ENCODE peak calls at places on chromosomes 13 and 19, in four cellular contexts. R is small intestine; L is Jurkat, Clone E6-1; I is IMR-90. X is an unnamed sample.

GRCh38 chr19:32168606-32169005 is 176.8 kb upstream of the ZNF507 start:
- DNase-seq in R (no peak), L (no peak), I (no peak), X (no peak)

GRCh38 chr13:54029226-54029625 is 1000.6 kb downstream of the OLFM4 start:
- DNase-seq in R (no peak), L (no peak), I (no peak), X (peak)

GRCh38 chr13:34943675-34944634 is 1.9 kb downstream of the NBEA start:
- DNase-seq in R (no peak), L (peak), I (no peak), X (no peak)

GRCh38 chr13:77325371-77325941 is 1.4 kb downstream of the MYCBP2 start:
- DNase-seq in R (peak), L (no peak), I (no peak), X (no peak)

GRCh38 chr19:31139871-31140505 is 209.2 kb downstream of the TSHZ3 start:
- DNase-seq in R (no peak), L (no peak), I (peak), X (peak)

GRCh38 chr19:10670187-10670586 is 16.0 kb downstream of the ILF3 start:
- DNase-seq in R (no peak), L (no peak), I (no peak), X (no peak)

GRCh38 chr13:40975441-40975840 is 43.7 kb downstream of the ELF1 start:
- DNase-seq in R (no peak), L (no peak), I (no peak), X (no peak)

GRCh38 chr19:55058781-55059610 is 4.0 kb downstream of the RDH13 start:
- DNase-seq in R (no peak), L (peak), I (no peak), X (no peak)

GRCh38 chr19:32404939-32405430 is 585 bp upstream of the DPY19L3 start:
- DNase-seq in R (peak), L (no peak), I (peak), X (peak)

GRCh38 chr13:110925023-110925608 is 10.2 kb upstream of the ANKRD10 start:
- DNase-seq in R (no peak), L (peak), I (no peak), X (no peak)

GRCh38 chr13:111883571-111884343 is 183.2 kb upstream of the SOX1 start:
- DNase-seq in R (no peak), L (no peak), I (no peak), X (no peak)

GRCh38 chr13:77860621-77861020 is 58.0 kb downstream of the EDNRB start:
- DNase-seq in R (no peak), L (peak), I (peak), X (no peak)

GRCh38 chr19:10861118-10861651 is 10.2 kb upstream of the CARM1 start:
- DNase-seq in R (peak), L (peak), I (no peak), X (peak)

GRCh38 chr19:35468637-35469036 is 20.6 kb downstream of the FFAR2 start:
- DNase-seq in R (peak), L (peak), I (no peak), X (peak)

GRCh38 chr13:113178896-113179167 is 20.4 kb downstream of the PROZ start:
- DNase-seq in R (no peak), L (no peak), I (no peak), X (no peak)

GRCh38 chr13:61136101-61136500 is 279.5 kb downstream of the PCDH20 start:
- DNase-seq in R (no peak), L (no peak), I (no peak), X (no peak)

GRCh38 chr13:58953638-58954037 is 1210.1 kb downstream of the DIAPH3 start:
- DNase-seq in R (no peak), L (peak), I (no peak), X (no peak)

GRCh38 chr19:35773020-35773809 is 2.1 kb upstream of the ARHGAP33 start:
- DNase-seq in R (no peak), L (no peak), I (peak), X (no peak)

GRCh38 chr19:4913996-4914735 is 4.9 kb downstream of the UHRF1 start:
- DNase-seq in R (peak), L (no peak), I (peak), X (no peak)

GRCh38 chr19:4911786-4912672 is 2.7 kb downstream of the UHRF1 start:
- DNase-seq in R (peak), L (peak), I (peak), X (peak)

GRCh38 chr19:4911314-4911713 is 2.0 kb downstream of the UHRF1 start:
- DNase-seq in R (no peak), L (no peak), I (peak), X (no peak)

GRCh38 chr19:4914736-4915501 is 5.6 kb downstream of the UHRF1 start:
- DNase-seq in R (peak), L (no peak), I (peak), X (peak)

DNA sequence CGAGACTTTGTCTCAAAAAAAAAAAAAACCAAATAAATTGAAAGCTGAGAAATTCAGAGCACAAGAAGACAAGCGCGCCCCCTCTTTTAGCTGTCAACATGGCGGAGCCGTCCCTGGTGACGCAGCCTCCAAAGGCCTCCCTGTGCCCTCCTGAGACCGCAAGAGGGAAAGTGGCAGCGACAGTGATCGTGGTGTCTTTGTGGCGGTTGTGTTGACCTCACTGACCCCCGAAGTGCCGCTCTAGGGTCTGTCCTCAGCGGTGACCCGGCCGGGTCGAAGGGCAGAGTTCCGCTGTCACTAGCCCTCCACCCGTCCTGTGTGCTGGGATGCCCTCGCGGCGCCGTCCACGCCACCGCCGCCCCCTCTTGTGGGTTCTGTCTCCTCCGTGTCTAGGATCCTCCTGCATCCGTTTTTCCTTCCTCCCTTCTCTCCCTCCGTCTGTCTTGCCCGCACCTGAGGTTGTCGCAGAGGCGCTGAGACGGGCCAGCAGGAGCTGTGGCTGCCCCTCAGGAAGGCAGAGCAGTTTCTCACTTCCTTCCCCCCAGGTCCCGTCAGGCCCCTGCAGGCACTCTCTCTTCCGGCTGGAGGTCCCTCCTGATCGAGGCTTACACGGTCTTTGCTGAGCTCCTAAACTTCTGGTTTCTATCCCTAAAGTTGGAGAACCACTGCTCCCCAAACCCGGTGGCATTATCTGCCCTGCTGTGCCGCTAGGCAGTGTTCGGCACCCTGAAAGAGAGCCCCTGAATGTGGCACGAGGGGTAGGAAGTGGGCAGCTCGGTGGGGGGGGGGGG is 7.2 kb downstream of the UHRF1 start:
- DNase-seq in R (no peak), L (no peak), I (no peak), X (no peak)
- H3K4me3 ChIP-seq in R (peak), L (peak), I (no peak), X (no peak)

GRCh38 chr19:38663156-38663651 is 15.8 kb downstream of the ACTN4 start:
- DNase-seq in R (no peak), L (no peak), I (no peak), X (no peak)

GRCh38 chr19:38665219-38665931 is 17.9 kb downstream of the ACTN4 start:
- DNase-seq in R (no peak), L (no peak), I (no peak), X (no peak)

GRCh38 chr19:38664503-38665211 is 17.2 kb downstream of the ACTN4 start:
- DNase-seq in R (no peak), L (no peak), I (no peak), X (no peak)

GRCh38 chr19:38662508-38663155 is 15.2 kb downstream of the ACTN4 start:
- DNase-seq in R (no peak), L (no peak), I (no peak), X (no peak)

DNA sequence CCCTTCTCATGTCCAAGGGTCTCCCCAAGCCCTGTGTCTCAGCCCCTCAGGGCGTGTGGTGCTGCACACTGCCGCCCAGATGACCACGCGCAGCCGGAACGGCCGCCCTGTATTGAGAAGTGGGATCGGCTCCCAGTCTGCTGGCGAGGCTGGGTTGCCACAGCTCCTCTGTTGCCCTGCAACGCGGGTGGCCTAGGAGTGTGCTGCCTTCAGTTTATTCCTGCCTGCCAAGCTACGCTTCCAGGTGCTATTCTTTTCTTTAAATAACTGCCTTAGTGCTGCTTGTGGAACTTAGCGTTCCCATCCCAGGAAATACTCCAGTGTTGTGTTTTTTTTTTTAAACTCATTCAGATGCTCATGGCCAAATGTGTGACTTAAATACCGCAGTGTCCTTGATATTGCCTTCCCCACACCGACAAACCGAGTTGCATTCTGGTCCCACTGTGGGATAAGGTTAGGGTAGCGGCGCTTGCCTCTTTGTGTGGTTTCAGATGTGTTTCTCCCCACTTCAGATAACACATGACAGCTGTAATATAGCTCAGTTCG is 16.6 kb downstream of the ACTN4 start:
- DNase-seq in R (no peak), L (peak), I (no peak), X (no peak)
- H3K4me3 ChIP-seq in R (no peak), L (no peak), I (no peak), X (no peak)

DNA sequence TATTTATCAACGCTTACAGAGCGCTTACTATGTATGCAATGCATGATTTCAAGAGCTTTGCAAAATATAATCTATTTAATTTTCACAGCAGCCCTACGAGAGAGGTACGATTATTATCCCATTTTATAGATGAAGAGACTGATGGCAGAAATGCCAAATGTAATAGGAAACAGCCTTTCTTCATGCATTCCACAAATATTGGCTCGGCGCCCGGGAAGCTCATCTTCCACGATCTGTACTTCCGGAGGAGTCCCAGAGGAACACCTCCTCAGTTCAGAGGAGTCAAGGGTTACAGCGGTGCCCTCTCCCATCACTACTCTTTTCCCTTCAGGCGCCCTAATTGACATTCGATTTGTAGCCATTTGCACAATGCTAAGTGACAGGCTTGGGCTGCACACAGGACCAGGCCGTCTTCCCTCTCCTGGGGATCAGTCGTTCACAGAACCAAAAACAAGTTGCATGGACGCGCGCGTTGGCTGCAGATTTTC is 1.1 kb upstream of the ARHGAP35 start:
- DNase-seq in R (no peak), L (no peak), I (peak), X (peak)
- H3K4me3 ChIP-seq in R (no peak), L (peak), I (peak), X (peak)

GRCh38 chr19:1410136-1410786 is 2.9 kb downstream of the DAZAP1 start:
- DNase-seq in R (no peak), L (no peak), I (peak), X (no peak)
- H3K4me3 ChIP-seq in R (no peak), L (no peak), I (no peak), X (no peak)

GRCh38 chr13:46570273-46570672 is 17.3 kb downstream of the LRCH1 start:
- DNase-seq in R (no peak), L (no peak), I (no peak), X (no peak)

GRCh38 chr13:46567671-46568070 is 14.7 kb downstream of the LRCH1 start:
- DNase-seq in R (no peak), L (no peak), I (no peak), X (no peak)

GRCh38 chr13:46571189-46571901 is 18.4 kb downstream of the LRCH1 start:
- DNase-seq in R (no peak), L (no peak), I (peak), X (no peak)

GRCh38 chr13:46571941-46572340 is 19.0 kb downstream of the LRCH1 start:
- DNase-seq in R (no peak), L (no peak), I (no peak), X (no peak)

DNA sequence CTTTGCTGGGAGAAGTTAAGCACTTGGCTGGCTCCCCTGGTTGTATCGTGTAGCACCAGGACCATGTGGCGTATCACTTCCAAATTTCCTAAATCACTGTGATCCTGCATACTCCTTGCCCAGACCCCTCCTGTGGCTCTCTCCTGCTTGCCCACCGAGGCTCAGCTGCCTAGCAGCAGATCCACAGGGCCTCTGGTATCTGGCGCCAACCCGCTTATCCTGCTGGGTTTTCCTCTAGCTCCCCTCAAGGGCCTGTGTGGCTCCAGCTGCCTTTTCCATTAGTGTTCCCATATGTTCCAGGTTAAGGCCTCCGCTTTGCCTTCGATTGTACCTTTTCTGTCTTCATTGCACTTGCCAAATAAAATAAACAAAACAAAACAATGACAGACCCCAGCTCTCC is 16.5 kb downstream of the LRCH1 start:
- DNase-seq in R (no peak), L (no peak), I (no peak), X (no peak)
- H3K4me3 ChIP-seq in R (no peak), L (no peak), I (no peak), X (no peak)

DNA sequence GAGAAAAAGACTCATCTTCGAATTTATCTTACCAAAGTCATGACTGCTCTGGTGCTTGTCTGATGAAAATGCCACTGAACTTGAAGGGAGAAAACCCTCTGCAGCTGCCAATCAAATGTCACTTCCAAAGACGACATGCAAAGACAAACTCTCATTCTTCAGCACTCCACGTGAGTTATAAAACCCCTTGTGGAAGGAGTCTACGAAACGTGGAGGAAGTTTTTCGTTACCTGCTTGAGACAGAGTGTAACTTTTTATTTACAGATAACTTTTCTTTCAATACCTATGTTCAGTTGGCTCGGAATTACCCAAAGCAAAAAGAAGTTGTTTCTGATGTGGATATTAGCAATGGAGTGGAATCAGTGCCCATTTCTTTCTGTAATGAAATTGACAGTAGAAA is 19.2 kb upstream of the PHF11 start:
- DNase-seq in R (no peak), L (no peak), I (no peak), X (no peak)
- H3K4me3 ChIP-seq in R (no peak), L (no peak), I (no peak), X (no peak)

DNA sequence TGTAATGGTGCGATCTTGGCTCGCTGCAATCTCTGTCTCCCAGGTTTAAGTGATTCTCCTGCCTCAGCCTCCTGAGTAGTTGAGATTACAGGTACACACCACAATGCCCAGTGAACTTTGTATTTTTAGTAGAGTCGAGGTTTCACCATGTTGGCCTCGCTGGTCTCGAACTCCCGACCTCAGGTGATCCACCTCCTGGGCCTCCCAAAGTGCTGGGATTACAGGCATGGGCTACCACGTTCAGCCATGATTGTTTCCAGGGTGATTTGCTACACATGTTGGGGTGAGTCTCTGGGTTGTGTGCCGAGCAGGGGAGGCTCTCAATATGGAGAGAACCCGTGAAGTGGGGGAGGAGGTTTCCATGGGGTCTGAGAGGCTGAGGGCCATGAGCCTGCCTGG is 24.8 kb upstream of the CEACAM21 start:
- DNase-seq in R (no peak), L (no peak), I (no peak), X (no peak)
- H3K4me3 ChIP-seq in R (no peak), L (no peak), I (no peak), X (no peak)

GRCh38 chr19:12075538-12076139 is 11.1 kb downstream of the ZNF844 start:
- DNase-seq in R (no peak), L (no peak), I (no peak), X (no peak)
- H3K4me3 ChIP-seq in R (no peak), L (no peak), I (no peak), X (no peak)

DNA sequence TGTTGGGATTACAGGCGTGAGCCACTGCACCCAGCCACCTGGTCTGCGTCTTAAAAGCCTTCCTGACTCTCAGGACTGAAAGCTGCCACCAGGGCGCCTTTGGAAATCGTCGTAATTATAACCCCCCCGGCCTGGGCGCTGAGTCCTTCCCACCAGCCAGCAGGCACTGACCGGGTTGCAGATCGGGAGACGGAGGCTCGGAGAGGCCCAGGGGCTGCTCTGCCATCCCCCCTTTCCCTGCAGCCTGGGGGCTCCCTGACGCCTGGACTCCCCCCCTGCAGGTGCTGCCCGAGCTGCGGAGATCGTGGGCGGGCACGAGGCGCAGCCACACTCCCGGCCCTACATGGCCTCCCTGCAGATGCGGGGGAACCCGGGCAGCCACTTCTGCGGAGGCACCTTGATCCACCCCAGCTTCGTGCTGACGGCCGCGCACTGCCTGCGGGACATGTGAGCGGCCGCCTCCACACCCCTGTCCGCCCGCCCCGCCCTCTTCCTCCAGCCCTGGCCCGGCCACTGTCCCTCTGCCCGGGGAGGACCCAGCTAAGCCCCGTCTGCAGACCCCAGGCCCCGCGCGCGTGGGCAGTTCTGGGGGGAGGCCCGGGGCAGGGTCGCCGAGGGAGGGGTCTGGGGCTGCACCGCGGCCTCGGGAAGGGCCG is 2.5 kb downstream of the PRTN3 start:
- DNase-seq in R (no peak), L (no peak), I (no peak), X (no peak)
- H3K4me3 ChIP-seq in R (no peak), L (no peak), I (no peak), X (no peak)

DNA sequence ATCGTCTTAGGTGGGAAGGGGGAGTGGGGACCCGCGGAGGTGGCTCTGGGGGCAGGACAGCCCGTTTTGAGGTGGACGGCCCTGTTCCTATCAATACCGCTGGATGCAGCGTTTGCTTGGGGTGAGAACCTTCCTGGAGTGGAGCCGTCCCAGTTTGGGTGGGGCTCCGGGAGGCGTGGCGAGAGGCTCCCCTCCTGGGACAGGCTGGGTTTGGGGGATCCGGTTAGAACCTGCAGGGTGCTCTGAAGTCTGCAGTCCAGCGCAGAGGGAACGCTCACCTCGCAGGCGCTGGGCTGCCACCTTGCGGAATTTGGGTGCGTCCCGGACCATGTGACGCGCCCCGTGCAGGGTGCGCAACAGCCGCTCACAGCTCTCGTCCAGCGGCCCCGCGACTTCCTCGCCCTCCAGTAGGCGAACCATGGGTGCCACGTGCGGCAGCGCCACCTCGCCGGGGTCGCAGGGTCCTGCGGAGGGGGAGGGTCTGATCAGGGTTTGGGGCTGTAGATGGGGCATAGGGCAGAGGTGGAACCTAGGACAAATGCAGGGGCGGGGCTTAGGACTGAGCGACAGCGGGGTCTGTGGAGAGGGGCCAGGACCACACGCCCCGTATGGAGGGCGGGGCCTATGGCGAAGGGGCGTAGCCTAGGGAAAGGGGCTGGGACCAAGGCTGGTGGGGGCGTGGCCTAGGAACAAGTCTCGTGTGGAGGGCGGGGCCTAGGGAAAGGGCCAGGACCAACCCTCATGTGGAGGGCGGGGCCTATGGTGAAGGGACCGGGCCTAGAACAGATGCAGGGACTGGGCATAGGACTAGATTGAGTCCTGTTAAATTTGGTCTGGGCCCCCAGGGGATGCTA is 13.8 kb downstream of the SH2D3A start:
- DNase-seq in R (peak), L (peak), I (peak), X (peak)
- H3K4me3 ChIP-seq in R (peak), L (peak), I (no peak), X (no peak)